ENCODE peak calls at places on chromosomes 4 and X, in ten cellular contexts. U is ascending aorta, F is cardiac muscle cell, B is epithelial cell of esophagus, A is pancreas, W is colonic mucosa, H is neural progenitor cell, Y is H1, R is AG04449, I is heart right ventricle. C is an unnamed sample.

GRCh38 chrX:69289046-69289838 is 124.0 kb upstream of the PJA1 start:
- DNase-seq in U (no peak), F (no peak), B (peak), A (no peak), W (no peak), H (no peak), Y (no peak), R (no peak), I (no peak), C (no peak)

GRCh38 chr4:33218238-33218637 is 2498.1 kb downstream of the PCDH7 start:
- DNase-seq in U (no peak), F (no peak), B (no peak), A (no peak), W (no peak), H (no peak), Y (no peak), R (no peak), I (no peak), C (no peak)

GRCh38 chr4:5759236-5760075 is 48.5 kb downstream of the EVC start:
- DNase-seq in U (peak), F (no peak), B (peak), A (no peak), W (no peak), H (no peak), Y (no peak), R (no peak), I (no peak), C (no peak)

GRCh38 chr4:13312264-13312663 is 171.9 kb downstream of the RAB28 start:
- DNase-seq in U (no peak), F (no peak), B (no peak), A (no peak), W (no peak), H (no peak), Y (no peak), R (no peak), I (no peak), C (no peak)

GRCh38 chrX:72094894-72095293 is 36.8 kb downstream of the RTL5 start:
- DNase-seq in U (no peak), F (peak), B (no peak), A (no peak), W (no peak), H (peak), Y (no peak), R (no peak), I (peak), C (peak)

GRCh38 chrX:149715468-149715867 is 3.6 kb downstream of the MAGEA11 start:
- DNase-seq in U (no peak), F (no peak), B (no peak), A (no peak), W (no peak), H (no peak), Y (no peak), R (no peak), I (no peak), C (no peak)

GRCh38 chr4:105241456-105241855 is 94.8 kb downstream of the TET2 start:
- DNase-seq in U (no peak), F (no peak), B (no peak), A (no peak), W (no peak), H (no peak), Y (no peak), R (no peak), I (peak), C (no peak)

GRCh38 chr4:73718375-73719373 is 21.7 kb upstream of the CXCL8 start:
- DNase-seq in U (no peak), F (no peak), B (peak), A (no peak), W (no peak), H (no peak), Y (no peak), R (no peak), I (no peak), C (peak)

GRCh38 chr4:25873632-25874129 is 10.9 kb upstream of the SEL1L3 start:
- DNase-seq in U (no peak), F (no peak), B (no peak), A (no peak), W (no peak), H (no peak), Y (no peak), R (no peak), I (no peak), C (no peak)

GRCh38 chr4:3667258-3667657 is 98.9 kb upstream of the ADRA2C start:
- DNase-seq in U (no peak), F (no peak), B (no peak), A (no peak), W (no peak), H (no peak), Y (no peak), R (no peak), I (no peak), C (no peak)

GRCh38 chrX:129559800-129560199 is 19.7 kb downstream of the OCRL start:
- DNase-seq in U (no peak), F (no peak), B (no peak), A (no peak), W (no peak), H (no peak), Y (no peak), R (no peak), I (no peak), C (no peak)

GRCh38 chr4:53886090-53886489 is 178.3 kb downstream of the CHIC2 start:
- DNase-seq in U (no peak), F (no peak), B (no peak), A (no peak), W (no peak), H (peak), Y (no peak), R (no peak), I (no peak), C (no peak)

DNA sequence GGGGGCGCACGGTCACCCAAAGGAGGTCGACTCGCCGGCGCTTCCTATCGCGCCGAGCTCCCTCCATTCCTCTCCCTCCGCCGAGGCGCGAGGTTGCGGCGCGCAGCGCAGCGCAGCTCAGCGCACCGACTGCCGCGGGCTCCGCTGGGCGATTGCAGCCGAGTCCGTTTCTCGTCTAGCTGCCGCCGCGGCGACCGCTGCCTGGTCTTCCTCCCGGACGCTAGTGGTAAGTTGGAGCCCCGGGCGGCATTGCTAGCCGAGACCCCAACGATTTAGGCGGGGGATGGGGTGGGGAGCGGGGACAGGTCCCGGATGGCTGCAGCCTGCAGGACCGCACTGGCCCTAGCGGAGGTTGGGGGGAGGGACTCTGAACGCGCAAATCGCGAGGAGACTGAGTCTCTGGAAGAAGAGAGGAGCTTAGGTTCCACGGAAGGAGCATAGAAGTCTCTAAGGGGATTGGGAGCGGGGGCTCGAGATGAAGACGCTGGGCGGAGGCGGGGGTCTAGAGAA is 603 bp downstream of the HTR2C start:
- DNase-seq in U (no peak), F (peak), B (no peak), A (peak), W (no peak), H (peak), Y (no peak), R (no peak), I (no peak), C (no peak)
- TF ChIP-seq CTCF in U (no peak), F (no peak), B (no peak), A (no peak), W (no peak), H (peak), Y (no peak), R (no peak), I (no peak), C (no peak)

DNA sequence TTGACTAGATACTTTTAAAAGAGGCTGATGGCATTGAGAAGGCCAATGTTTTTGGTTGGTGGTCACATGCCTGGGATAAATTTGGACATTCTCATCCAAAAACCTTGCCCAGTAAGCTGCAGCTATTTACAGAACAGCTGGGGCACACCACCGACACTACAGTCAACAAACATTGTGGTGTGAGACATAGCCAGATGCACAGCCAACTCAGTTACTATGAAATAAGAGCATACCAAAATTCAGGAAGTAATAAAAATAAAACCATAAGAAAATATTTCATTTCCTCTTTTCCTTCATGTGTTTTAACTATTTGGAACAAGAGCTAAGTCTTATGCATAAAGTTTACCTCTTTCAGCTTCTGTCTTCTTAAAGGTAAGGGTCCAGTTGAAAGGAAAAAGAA is 8.8 kb downstream of the PPM1K start:
- DNase-seq in U (no peak), F (no peak), B (no peak), A (no peak), W (no peak), H (no peak), Y (no peak), R (no peak), I (no peak), C (peak)
- H3K4me3 ChIP-seq in U (no peak), F (no peak), B (no peak), A (no peak), W (no peak), H (no peak), Y (no peak), R (no peak), I (no peak), C (no peak)

GRCh38 chrX:102604327-102604726 is 5.0 kb downstream of the ARMCX5 start:
- DNase-seq in U (no peak), F (no peak), B (no peak), A (no peak), W (no peak), H (peak), Y (no peak), R (no peak), I (no peak), C (no peak)

GRCh38 chrX:102599950-102600579 is 750 bp downstream of the ARMCX5 start:
- DNase-seq in U (no peak), F (peak), B (peak), A (no peak), W (no peak), H (no peak), Y (no peak), R (no peak), I (no peak), C (no peak)

DNA sequence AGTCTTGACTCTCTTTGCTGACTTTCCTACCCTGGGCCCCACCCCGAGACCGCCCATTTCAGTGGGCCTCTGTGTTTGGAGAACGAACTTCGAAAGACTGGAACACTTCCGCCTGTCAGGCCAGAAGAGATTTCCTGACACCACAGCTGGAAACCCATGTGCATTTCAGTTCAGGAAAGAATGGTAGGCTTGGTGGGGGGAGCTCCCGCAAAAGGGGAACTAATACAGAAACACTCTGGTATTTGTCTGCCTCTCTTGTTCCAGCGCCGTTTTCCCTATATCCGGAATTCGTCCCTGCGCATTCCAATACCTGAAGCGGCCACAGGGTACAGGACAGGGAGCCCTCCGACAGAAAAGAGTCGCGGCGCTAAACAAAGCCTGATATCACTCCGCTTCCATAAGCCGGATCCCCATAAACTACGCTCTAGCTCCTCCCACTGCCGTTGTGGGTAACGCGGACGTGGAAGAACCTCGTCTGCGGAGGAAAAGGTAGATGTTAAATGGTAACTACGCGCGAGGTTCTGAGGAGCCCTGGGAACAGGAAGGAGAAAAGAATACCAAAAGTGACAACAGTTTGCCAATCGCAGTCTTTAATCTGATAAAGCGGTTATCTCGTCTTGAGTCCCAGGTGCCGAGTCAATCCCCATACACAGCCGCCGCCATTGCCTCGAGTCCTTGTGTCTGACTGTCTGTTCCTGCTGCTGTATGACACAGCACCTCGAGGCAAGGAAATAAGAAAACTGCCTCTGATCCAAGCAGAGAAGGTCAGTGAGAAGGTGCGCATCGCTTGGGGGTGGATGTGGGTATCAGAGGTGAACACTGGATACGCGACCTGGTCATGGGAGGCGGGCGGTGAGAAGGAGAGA is at the start of gene ARMCX5:
- DNase-seq in U (peak), F (peak), B (peak), A (peak), W (peak), H (peak), Y (peak), R (no peak), I (peak), C (peak)
- TF ChIP-seq CTCF in U (no peak), F (no peak), B (peak), A (no peak), W (no peak), H (peak), Y (no peak), R (no peak), I (no peak), C (no peak)

GRCh38 chr4:79083406-79084010 is 144.3 kb upstream of the PAQR3 start:
- DNase-seq in U (no peak), F (peak), B (no peak), A (no peak), W (no peak), H (peak), Y (peak), R (no peak), I (peak), C (no peak)
- H3K4me3 ChIP-seq in U (no peak), F (no peak), B (no peak), A (no peak), W (no peak), H (no peak), Y (no peak), R (no peak), I (no peak), C (no peak)